ENCODE peak calls at places on chromosomes 3 and 15, in six cellular contexts. G is H1, U is breast epithelium, C is Panc1, D is endothelial cell of umbilical vein, Q is transverse colon. W is an unnamed sample.

GRCh38 chr15:52626671-52627369 is 52.4 kb downstream of the ATOSA start:
- DNase-seq in Q (no peak), G (no peak), D (no peak), U (no peak), C (no peak), W (no peak)

GRCh38 chr3:67357610-67358458 is 296.6 kb downstream of the SUCLG2 start:
- DNase-seq in D (peak), G (peak), Q (no peak), C (peak), U (no peak), W (no peak)

GRCh38 chr3:107884719-107885460 is 205.9 kb downstream of the CD47 start:
- DNase-seq in Q (no peak), U (no peak), G (no peak), C (no peak), D (no peak), W (no peak)

GRCh38 chr3:11610044-11610671 is 33.6 kb downstream of the VGLL4 start:
- DNase-seq in D (no peak), G (no peak), C (no peak), U (no peak), Q (peak), W (no peak)

GRCh38 chr3:168251371-168251770 is 155.6 kb upstream of the GOLIM4 start:
- DNase-seq in G (no peak), D (no peak), Q (no peak), C (no peak), U (no peak), W (no peak)

GRCh38 chr15:28004143-28005003 is 94.7 kb downstream of the OCA2 start:
- DNase-seq in C (no peak), G (no peak), U (no peak), Q (no peak), D (no peak), W (peak)

GRCh38 chr3:142087676-142088075 is 61.7 kb downstream of the TFDP2 start:
- DNase-seq in G (no peak), Q (no peak), D (no peak), U (no peak), C (no peak), W (no peak)

GRCh38 chr3:169457807-169458206 is 205.7 kb downstream of the MECOM start:
- DNase-seq in U (no peak), G (no peak), D (no peak), C (no peak), Q (no peak), W (no peak)

GRCh38 chr3:183698760-183699159 is 1.2 kb downstream of the YEATS2 start:
- DNase-seq in G (no peak), Q (peak), U (no peak), D (peak), C (no peak), W (no peak)

GRCh38 chr3:38989932-38990510 is 61.7 kb downstream of the SCN11A start:
- DNase-seq in C (no peak), D (no peak), U (no peak), G (no peak), Q (no peak), W (no peak)

GRCh38 chr15:85582719-85583089 is 202.3 kb downstream of the AKAP13 start:
- DNase-seq in U (peak), D (peak), G (no peak), C (no peak), Q (peak), W (no peak)

GRCh38 chr3:14836049-14836468 is 17.3 kb downstream of the FGD5 start:
- DNase-seq in G (no peak), C (no peak), Q (peak), U (no peak), D (no peak), W (no peak)

GRCh38 chr3:146184616-146185015 is 23.6 kb upstream of the PLOD2 start:
- DNase-seq in G (no peak), D (no peak), C (no peak), Q (no peak), U (peak), W (no peak)

GRCh38 chr15:52527898-52528464 is 699 bp downstream of the MYO5A start:
- DNase-seq in D (peak), U (no peak), G (no peak), Q (peak), C (no peak), W (no peak)

GRCh38 chr3:195555110-195555509 is 12.0 kb upstream of the PPP1R2 start:
- DNase-seq in C (no peak), Q (no peak), U (no peak), D (no peak), G (no peak), W (no peak)

GRCh38 chr15:50320504-50320903 is 34.5 kb downstream of the GABPB1 start:
- DNase-seq in C (no peak), D (no peak), Q (no peak), G (no peak), U (no peak), W (no peak)

GRCh38 chr3:194481103-194481502 is 5.7 kb downstream of the ATP13A3 start:
- DNase-seq in C (no peak), U (no peak), D (no peak), Q (no peak), G (no peak), W (no peak)

GRCh38 chr3:144502398-144502797 is 530.8 kb downstream of the DIPK2A start:
- DNase-seq in C (no peak), D (no peak), Q (no peak), U (no peak), G (no peak), W (no peak)

GRCh38 chr15:50049871-50050270 is 69.2 kb downstream of the ATP8B4 start:
- DNase-seq in D (no peak), C (no peak), U (no peak), Q (no peak), G (no peak), W (no peak)

GRCh38 chr3:98445949-98446406 is 17.0 kb upstream of the OR5K1 start:
- DNase-seq in D (no peak), Q (no peak), C (no peak), G (no peak), U (no peak), W (no peak)

GRCh38 chr3:16365454-16366128 is 100.6 kb downstream of the OXNAD1 start:
- DNase-seq in U (no peak), D (no peak), Q (no peak), C (no peak), G (no peak), W (no peak)

GRCh38 chr3:123310741-123311140 is 109.0 kb downstream of the SEC22A start:
- DNase-seq in U (no peak), C (no peak), D (no peak), Q (no peak), G (no peak), W (no peak)

GRCh38 chr3:192917508-192918274 is at the start of gene MB21D2:
- DNase-seq in U (peak), C (no peak), Q (peak), G (no peak), D (peak), W (peak)

GRCh38 chr15:89707577-89707976 is 17.0 kb downstream of the WDR93 start:
- DNase-seq in Q (no peak), G (no peak), C (no peak), U (no peak), D (no peak), W (no peak)

DNA sequence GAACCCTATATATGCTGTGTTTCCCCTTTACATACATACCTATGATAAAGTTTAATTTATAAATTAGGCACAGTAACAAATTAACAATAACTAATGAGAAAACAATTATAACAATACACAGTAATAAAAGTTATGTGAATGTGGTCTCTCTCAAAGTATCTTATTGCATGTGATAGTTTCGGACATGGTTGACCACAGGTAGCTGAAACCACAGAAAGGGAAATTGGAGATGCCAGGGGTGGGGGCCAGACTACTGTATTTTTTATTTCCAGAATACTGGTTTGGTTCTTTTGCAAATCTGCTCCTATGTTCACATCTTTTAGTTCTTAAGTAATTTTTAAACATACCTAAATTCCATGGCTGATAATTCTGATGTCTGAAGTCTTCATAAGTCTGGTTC is 40.7 kb downstream of the PTH1R start:
- DNase-seq in G (no peak), C (no peak), D (no peak), U (no peak), Q (no peak), W (no peak)
- TF ChIP-seq POLR2AphosphoS5 in G (no peak), C (no peak), D (no peak), U (no peak), Q (no peak), W (no peak)

DNA sequence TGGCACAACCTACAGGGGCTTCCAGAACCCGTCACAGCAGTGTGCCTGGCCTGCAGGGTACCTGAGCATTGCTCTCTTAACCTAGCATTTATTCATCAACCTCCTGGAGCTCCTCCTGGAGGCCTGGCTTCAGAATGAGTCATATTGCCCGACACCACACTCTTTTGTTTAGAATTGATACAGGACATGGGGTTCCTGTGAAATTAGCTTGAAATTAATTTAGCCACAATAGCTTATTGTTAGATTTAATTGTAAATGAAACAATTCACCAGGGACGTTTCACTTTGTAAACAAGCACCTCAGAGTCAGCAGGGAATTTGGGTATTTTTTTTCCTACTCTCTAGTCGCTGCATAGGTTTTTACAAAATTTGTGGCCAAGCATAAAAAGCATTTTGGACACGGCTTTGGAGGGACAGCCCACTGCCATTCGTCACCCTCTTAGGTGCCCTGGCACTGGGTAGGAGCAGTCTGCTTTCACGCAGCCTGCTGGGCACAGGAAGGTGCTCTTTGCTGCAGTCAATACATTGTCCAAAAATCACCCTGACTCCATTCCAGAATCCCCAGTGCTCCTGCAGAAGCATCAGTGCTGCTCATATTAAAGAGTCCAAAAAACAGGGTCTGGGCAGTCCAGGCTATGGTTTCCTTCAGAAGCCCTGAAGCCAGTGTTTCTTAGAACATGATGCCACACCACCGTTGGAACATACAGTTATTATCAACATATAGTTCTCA is 60.8 kb upstream of the MEF2A start:
- DNase-seq in D (peak), Q (no peak), G (no peak), U (no peak), C (no peak), W (no peak)
- TF ChIP-seq CTCF in D (no peak), Q (no peak), G (peak), U (no peak), C (no peak), W (no peak)

DNA sequence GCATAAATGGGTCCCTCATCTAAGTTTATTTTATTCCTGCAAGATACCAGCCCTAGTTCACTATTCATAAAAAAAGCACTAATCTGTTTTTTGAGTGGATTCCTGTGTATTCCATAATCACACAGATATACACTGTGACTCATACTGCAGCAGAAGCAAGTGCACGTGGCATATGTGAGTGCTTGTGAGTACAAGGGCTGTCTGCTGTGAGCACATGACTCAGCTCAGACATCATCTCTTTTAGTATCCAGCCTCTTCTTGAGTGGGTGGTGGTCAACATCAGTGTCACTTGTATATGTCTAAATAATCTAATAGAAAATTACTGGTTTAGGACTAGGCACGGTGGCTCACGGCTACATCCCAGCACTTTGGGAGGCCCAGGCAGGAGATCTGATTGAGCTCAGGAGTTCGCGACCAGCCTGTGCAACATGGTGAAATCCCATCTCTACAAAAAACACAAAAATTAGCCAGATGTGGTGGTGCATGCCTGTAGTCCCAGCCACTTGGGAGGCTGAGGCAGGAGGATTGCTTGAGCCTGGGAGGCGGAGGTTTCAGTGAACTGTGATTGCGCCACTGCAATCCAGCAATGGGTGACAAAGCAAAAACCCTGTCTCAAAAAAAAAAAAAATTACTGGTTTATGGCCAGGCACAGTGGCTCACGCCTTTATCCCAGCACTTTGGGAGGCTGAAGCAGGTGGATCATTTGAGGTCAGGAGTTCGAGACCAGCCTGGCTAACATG is 49.8 kb downstream of the NIPA2 start:
- DNase-seq in C (no peak), Q (no peak), G (no peak), U (no peak), D (peak), W (no peak)
- TF ChIP-seq POLR2AphosphoS5 in C (no peak), Q (no peak), G (no peak), U (no peak), D (no peak), W (no peak)

GRCh38 chr3:165336786-165337185 is 140.6 kb upstream of the SLITRK3 start:
- DNase-seq in U (no peak), D (no peak), Q (no peak), G (no peak), C (no peak), W (no peak)

GRCh38 chr3:165343185-165343584 is 147.0 kb upstream of the SLITRK3 start:
- DNase-seq in G (no peak), Q (no peak), U (no peak), D (no peak), C (no peak), W (no peak)

GRCh38 chr3:165339753-165340152 is 143.6 kb upstream of the SLITRK3 start:
- DNase-seq in C (no peak), U (no peak), G (no peak), D (no peak), Q (no peak), W (no peak)
- TF ChIP-seq CTCF in C (peak), U (no peak), G (peak), D (no peak), Q (no peak), W (no peak)

DNA sequence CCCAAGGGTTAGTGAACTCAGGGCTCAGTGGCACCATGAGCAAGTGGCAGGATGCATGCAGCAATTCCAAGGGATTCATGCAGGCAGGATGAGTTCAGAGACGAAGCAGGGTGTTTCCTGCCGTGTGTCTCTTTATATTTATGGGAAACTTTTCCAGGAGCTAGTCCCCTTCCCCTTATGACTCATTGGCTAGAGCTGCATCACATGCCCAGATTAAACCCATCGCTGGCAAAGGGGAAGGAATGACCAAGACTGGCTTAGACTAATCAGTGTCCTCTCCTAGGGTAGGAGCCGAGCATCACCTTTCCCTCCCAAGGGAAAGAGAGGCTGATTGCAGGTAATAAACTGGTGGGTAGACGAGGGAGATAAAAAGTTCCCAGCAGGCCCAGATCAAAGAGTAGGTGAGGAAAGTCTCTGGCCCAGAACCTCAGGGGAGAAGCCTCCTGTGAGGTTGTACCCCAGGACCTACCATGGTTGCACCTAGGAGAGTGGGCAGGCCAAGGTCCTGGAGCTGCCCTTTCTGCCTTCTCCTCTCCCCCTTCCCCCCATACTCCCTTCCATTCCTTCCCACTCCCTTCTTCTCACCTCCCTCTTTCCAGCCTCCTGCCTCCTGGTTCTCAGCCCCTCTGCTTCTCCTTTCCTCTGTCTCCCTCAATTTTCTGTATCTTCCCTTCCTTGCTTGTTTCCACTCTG is 67.8 kb upstream of the ITGA11 start:
- DNase-seq in C (no peak), Q (no peak), U (no peak), G (no peak), D (no peak), W (peak)
- TF ChIP-seq POLR2AphosphoS5 in C (no peak), Q (no peak), U (no peak), G (no peak), D (no peak), W (no peak)

DNA sequence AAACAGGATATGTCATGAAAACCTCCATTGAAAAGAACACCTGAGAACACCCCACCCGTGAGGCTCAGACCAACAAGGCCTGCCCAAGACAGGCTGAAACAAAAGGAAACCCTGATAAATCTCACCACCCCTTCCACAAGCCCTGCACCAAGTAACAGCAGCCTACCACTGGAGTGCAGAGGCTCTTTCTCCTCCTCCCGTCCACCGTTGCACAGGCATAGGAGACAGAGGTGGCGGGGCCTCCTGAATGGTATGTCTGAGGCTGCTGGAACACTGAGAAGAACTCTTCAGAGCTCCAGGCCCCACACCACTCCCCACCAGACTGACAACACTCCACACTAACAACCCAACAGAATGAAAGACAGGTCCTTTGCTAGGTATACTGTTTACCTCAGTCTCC is 21.4 kb downstream of the CHDH start:
- DNase-seq in D (no peak), C (no peak), U (no peak), G (no peak), Q (no peak), W (no peak)
- TF ChIP-seq CTCF in D (no peak), C (no peak), U (no peak), G (no peak), Q (no peak), W (no peak)